ENCODE peak calls at places on chromosome 16, in nine cellular contexts. One of them, this sample, is unnamed.

GRCh38 chr16:68360971-68361370 is 50.2 kb downstream of the PRMT7 start:
- DNase-seq in HFFc6: no peak
- DNase-seq in heart left ventricle: no peak
- DNase-seq in Panc1: no peak
- DNase-seq in activated CD8-positive, alpha-beta T cell treated with anti-CD3 and anti-CD28 coated beads for 36 hours: no peak
- DNase-seq in lower leg skin: no peak
- DNase-seq in coronary artery: no peak
- DNase-seq in prostate gland: no peak
- DNase-seq in epithelial cell of esophagus: no peak
- DNase-seq in this sample: no peak

GRCh38 chr16:71859751-71860521 is 14.2 kb downstream of the ATXN1L start:
- DNase-seq in prostate gland: no peak
- DNase-seq in epithelial cell of esophagus: no peak
- DNase-seq in activated CD8-positive, alpha-beta T cell treated with anti-CD3 and anti-CD28 coated beads for 36 hours: no peak
- DNase-seq in heart left ventricle: no peak
- DNase-seq in HFFc6: no peak
- DNase-seq in Panc1: no peak
- DNase-seq in lower leg skin: no peak
- DNase-seq in coronary artery: no peak
- DNase-seq in this sample: no peak

GRCh38 chr16:54289242-54290051 is 2.9 kb upstream of the IRX3 start:
- DNase-seq in heart left ventricle: no peak
- DNase-seq in lower leg skin: no peak
- DNase-seq in HFFc6: no peak
- DNase-seq in coronary artery: no peak
- DNase-seq in Panc1: no peak
- DNase-seq in prostate gland: no peak
- DNase-seq in activated CD8-positive, alpha-beta T cell treated with anti-CD3 and anti-CD28 coated beads for 36 hours: no peak
- DNase-seq in epithelial cell of esophagus: no peak
- DNase-seq in this sample: no peak

GRCh38 chr16:35734728-35735402 is 2275.5 kb downstream of the TP53TG3F start:
- DNase-seq in activated CD8-positive, alpha-beta T cell treated with anti-CD3 and anti-CD28 coated beads for 36 hours: no peak
- DNase-seq in HFFc6: no peak
- DNase-seq in epithelial cell of esophagus: no peak
- DNase-seq in coronary artery: peak
- DNase-seq in Panc1: no peak
- DNase-seq in heart left ventricle: no peak
- DNase-seq in prostate gland: no peak
- DNase-seq in lower leg skin: peak
- DNase-seq in this sample: no peak

GRCh38 chr16:88497561-88498420 is 44.7 kb downstream of the ZFPM1 start:
- DNase-seq in heart left ventricle: no peak
- DNase-seq in coronary artery: no peak
- DNase-seq in lower leg skin: no peak
- DNase-seq in activated CD8-positive, alpha-beta T cell treated with anti-CD3 and anti-CD28 coated beads for 36 hours: no peak
- DNase-seq in epithelial cell of esophagus: no peak
- DNase-seq in Panc1: no peak
- DNase-seq in HFFc6: no peak
- DNase-seq in prostate gland: no peak
- DNase-seq in this sample: no peak

GRCh38 chr16:59341368-59341767 is 607.3 kb upstream of the GOT2 start:
- DNase-seq in coronary artery: no peak
- DNase-seq in lower leg skin: no peak
- DNase-seq in heart left ventricle: no peak
- DNase-seq in prostate gland: no peak
- DNase-seq in activated CD8-positive, alpha-beta T cell treated with anti-CD3 and anti-CD28 coated beads for 36 hours: no peak
- DNase-seq in epithelial cell of esophagus: no peak
- DNase-seq in HFFc6: no peak
- DNase-seq in Panc1: no peak
- DNase-seq in this sample: no peak

GRCh38 chr16:15576960-15577958 is 65.7 kb downstream of the MARF1 start:
- DNase-seq in epithelial cell of esophagus: no peak
- DNase-seq in activated CD8-positive, alpha-beta T cell treated with anti-CD3 and anti-CD28 coated beads for 36 hours: no peak
- DNase-seq in Panc1: no peak
- DNase-seq in heart left ventricle: no peak
- DNase-seq in prostate gland: peak
- DNase-seq in lower leg skin: no peak
- DNase-seq in HFFc6: no peak
- DNase-seq in coronary artery: no peak
- DNase-seq in this sample: peak

GRCh38 chr16:49598386-49599170 is 225.0 kb downstream of the C16orf78 start:
- DNase-seq in lower leg skin: peak
- DNase-seq in activated CD8-positive, alpha-beta T cell treated with anti-CD3 and anti-CD28 coated beads for 36 hours: no peak
- DNase-seq in heart left ventricle: no peak
- DNase-seq in coronary artery: peak
- DNase-seq in Panc1: no peak
- DNase-seq in prostate gland: no peak
- DNase-seq in HFFc6: no peak
- DNase-seq in epithelial cell of esophagus: no peak
- DNase-seq in this sample: no peak

GRCh38 chr16:1524366-1524765 is 9.1 kb upstream of the TMEM204 start:
- DNase-seq in lower leg skin: no peak
- DNase-seq in epithelial cell of esophagus: no peak
- DNase-seq in prostate gland: no peak
- DNase-seq in activated CD8-positive, alpha-beta T cell treated with anti-CD3 and anti-CD28 coated beads for 36 hours: no peak
- DNase-seq in heart left ventricle: no peak
- DNase-seq in coronary artery: no peak
- DNase-seq in Panc1: no peak
- DNase-seq in HFFc6: no peak
- DNase-seq in this sample: no peak

GRCh38 chr16:56691885-56692284 is 9.6 kb downstream of the MT1X start:
- DNase-seq in coronary artery: no peak
- DNase-seq in activated CD8-positive, alpha-beta T cell treated with anti-CD3 and anti-CD28 coated beads for 36 hours: no peak
- DNase-seq in prostate gland: peak
- DNase-seq in lower leg skin: no peak
- DNase-seq in HFFc6: peak
- DNase-seq in Panc1: no peak
- DNase-seq in heart left ventricle: no peak
- DNase-seq in epithelial cell of esophagus: peak
- DNase-seq in this sample: peak

GRCh38 chr16:87707714-87708113 is 58.1 kb downstream of the KLHDC4 start:
- DNase-seq in HFFc6: no peak
- DNase-seq in epithelial cell of esophagus: no peak
- DNase-seq in coronary artery: no peak
- DNase-seq in heart left ventricle: no peak
- DNase-seq in lower leg skin: no peak
- DNase-seq in prostate gland: no peak
- DNase-seq in Panc1: no peak
- DNase-seq in activated CD8-positive, alpha-beta T cell treated with anti-CD3 and anti-CD28 coated beads for 36 hours: no peak
- DNase-seq in this sample: no peak

GRCh38 chr16:1781758-1782407 is 488 bp downstream of the SPSB3 start:
- DNase-seq in epithelial cell of esophagus: peak
- DNase-seq in activated CD8-positive, alpha-beta T cell treated with anti-CD3 and anti-CD28 coated beads for 36 hours: peak
- DNase-seq in prostate gland: no peak
- DNase-seq in coronary artery: no peak
- DNase-seq in HFFc6: no peak
- DNase-seq in Panc1: no peak
- DNase-seq in lower leg skin: no peak
- DNase-seq in heart left ventricle: peak
- DNase-seq in this sample: no peak

GRCh38 chr16:54540525-54541180 is 254.1 kb upstream of the IRX3 start:
- DNase-seq in Panc1: no peak
- DNase-seq in HFFc6: no peak
- DNase-seq in lower leg skin: no peak
- DNase-seq in coronary artery: no peak
- DNase-seq in activated CD8-positive, alpha-beta T cell treated with anti-CD3 and anti-CD28 coated beads for 36 hours: no peak
- DNase-seq in prostate gland: peak
- DNase-seq in epithelial cell of esophagus: no peak
- DNase-seq in heart left ventricle: no peak
- DNase-seq in this sample: no peak

GRCh38 chr16:28098171-28098958 is 34.9 kb upstream of the GSG1L start:
- DNase-seq in prostate gland: no peak
- DNase-seq in activated CD8-positive, alpha-beta T cell treated with anti-CD3 and anti-CD28 coated beads for 36 hours: no peak
- DNase-seq in Panc1: no peak
- DNase-seq in epithelial cell of esophagus: no peak
- DNase-seq in HFFc6: no peak
- DNase-seq in heart left ventricle: no peak
- DNase-seq in lower leg skin: peak
- DNase-seq in coronary artery: no peak
- DNase-seq in this sample: no peak

GRCh38 chr16:49859139-49859947 is 3.4 kb upstream of the ZNF423 start:
- DNase-seq in lower leg skin: peak
- DNase-seq in prostate gland: no peak
- DNase-seq in Panc1: no peak
- DNase-seq in coronary artery: peak
- DNase-seq in activated CD8-positive, alpha-beta T cell treated with anti-CD3 and anti-CD28 coated beads for 36 hours: peak
- DNase-seq in epithelial cell of esophagus: no peak
- DNase-seq in heart left ventricle: peak
- DNase-seq in HFFc6: no peak
- DNase-seq in this sample: no peak

GRCh38 chr16:5928476-5929055 is 831.0 kb upstream of the EEF2KMT start:
- DNase-seq in epithelial cell of esophagus: no peak
- DNase-seq in HFFc6: no peak
- DNase-seq in lower leg skin: no peak
- DNase-seq in coronary artery: no peak
- DNase-seq in heart left ventricle: no peak
- DNase-seq in activated CD8-positive, alpha-beta T cell treated with anti-CD3 and anti-CD28 coated beads for 36 hours: no peak
- DNase-seq in prostate gland: no peak
- DNase-seq in Panc1: no peak
- DNase-seq in this sample: no peak

GRCh38 chr16:2752850-2753522 is 548 bp downstream of the SRRM2 start:
- DNase-seq in Panc1: no peak
- DNase-seq in prostate gland: peak
- DNase-seq in heart left ventricle: peak
- DNase-seq in activated CD8-positive, alpha-beta T cell treated with anti-CD3 and anti-CD28 coated beads for 36 hours: peak
- DNase-seq in epithelial cell of esophagus: peak
- DNase-seq in coronary artery: peak
- DNase-seq in lower leg skin: peak
- DNase-seq in HFFc6: peak
- DNase-seq in this sample: peak

GRCh38 chr16:32116080-32116479 is 137.0 kb upstream of the TP53TG3D start:
- DNase-seq in Panc1: no peak
- DNase-seq in HFFc6: no peak
- DNase-seq in prostate gland: no peak
- DNase-seq in epithelial cell of esophagus: no peak
- DNase-seq in coronary artery: no peak
- DNase-seq in activated CD8-positive, alpha-beta T cell treated with anti-CD3 and anti-CD28 coated beads for 36 hours: peak
- DNase-seq in lower leg skin: no peak
- DNase-seq in heart left ventricle: no peak
- DNase-seq in this sample: no peak

DNA sequence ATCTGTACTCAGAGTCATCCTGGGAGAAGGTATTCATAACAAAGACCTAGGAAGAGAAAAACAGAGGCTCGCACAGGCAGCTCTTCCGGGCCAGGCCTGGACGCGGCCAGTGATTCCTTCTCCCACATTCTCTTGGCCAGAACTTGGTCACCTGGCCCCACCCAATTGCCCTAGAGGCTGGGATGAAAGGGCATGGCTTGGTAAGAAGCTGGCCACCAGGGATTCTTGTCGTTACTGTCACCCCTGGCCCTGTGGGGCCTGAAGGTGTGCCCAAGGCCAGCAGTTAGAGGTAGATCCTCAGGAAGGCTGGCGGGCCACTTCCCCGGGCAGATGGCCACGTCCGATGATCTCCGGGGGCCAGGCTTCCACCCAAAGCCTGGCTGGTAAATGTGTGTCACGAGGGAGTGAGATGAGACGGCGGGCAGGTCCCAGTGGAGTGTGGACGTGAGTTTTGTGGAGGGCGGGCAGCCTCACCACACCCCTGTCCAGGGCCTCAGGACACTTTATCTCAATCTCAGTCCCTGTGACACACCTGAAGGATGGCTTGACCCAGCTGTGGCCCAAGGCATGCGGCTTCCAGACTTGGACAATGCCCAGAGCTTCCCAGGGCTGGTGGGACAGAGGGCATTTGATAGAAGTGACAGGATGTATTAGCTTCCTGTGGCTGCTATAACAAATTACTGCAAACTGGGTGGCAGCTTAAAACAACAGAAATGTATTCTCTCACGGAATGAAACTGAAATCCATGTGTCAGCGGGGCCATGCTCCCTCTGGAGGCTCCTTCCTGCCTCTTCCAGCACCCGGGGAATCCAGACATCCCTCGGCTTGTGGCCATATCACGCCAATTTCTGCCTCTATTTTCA is 66.3 kb upstream of the GSE1 start:
- DNase-seq in prostate gland: no peak
- DNase-seq in lower leg skin: no peak
- DNase-seq in Panc1: no peak
- DNase-seq in epithelial cell of esophagus: peak
- DNase-seq in coronary artery: no peak
- DNase-seq in heart left ventricle: no peak
- DNase-seq in HFFc6: no peak
- DNase-seq in activated CD8-positive, alpha-beta T cell treated with anti-CD3 and anti-CD28 coated beads for 36 hours: no peak
- DNase-seq in this sample: no peak
- TF ChIP-seq CTCF in prostate gland: no peak
- TF ChIP-seq CTCF in lower leg skin: no peak
- TF ChIP-seq CTCF in Panc1: no peak
- TF ChIP-seq CTCF in epithelial cell of esophagus: peak
- TF ChIP-seq CTCF in coronary artery: no peak
- TF ChIP-seq CTCF in heart left ventricle: peak
- TF ChIP-seq CTCF in HFFc6: no peak
- TF ChIP-seq CTCF in activated CD8-positive, alpha-beta T cell treated with anti-CD3 and anti-CD28 coated beads for 36 hours: no peak
- TF ChIP-seq CTCF in this sample: no peak

DNA sequence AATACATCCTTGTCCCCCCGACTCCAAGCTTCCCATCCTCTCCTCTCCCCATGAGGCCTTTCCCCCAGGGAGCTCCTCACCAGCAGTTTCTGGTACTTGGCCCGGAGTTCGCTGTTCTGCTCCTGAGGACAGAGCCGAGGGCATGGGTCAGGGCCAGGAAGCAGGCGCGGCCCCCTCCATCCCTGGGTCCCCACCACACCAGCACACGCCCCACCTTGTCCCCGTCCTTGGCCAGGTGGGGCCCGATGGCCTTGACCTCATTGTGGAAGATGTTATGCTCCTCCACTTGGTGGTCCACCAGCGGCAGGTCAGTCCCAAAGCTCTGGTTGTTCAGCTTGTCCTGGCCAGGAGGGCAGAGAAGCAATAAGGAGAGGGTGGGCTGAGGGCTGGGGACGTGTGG is 36.2 kb downstream of the PPL start:
- DNase-seq in Panc1: no peak
- DNase-seq in heart left ventricle: no peak
- DNase-seq in HFFc6: no peak
- DNase-seq in activated CD8-positive, alpha-beta T cell treated with anti-CD3 and anti-CD28 coated beads for 36 hours: no peak
- DNase-seq in lower leg skin: no peak
- DNase-seq in epithelial cell of esophagus: no peak
- DNase-seq in prostate gland: no peak
- DNase-seq in coronary artery: no peak
- DNase-seq in this sample: no peak
- TF ChIP-seq CTCF in Panc1: no peak
- TF ChIP-seq CTCF in heart left ventricle: no peak
- TF ChIP-seq CTCF in HFFc6: no peak
- TF ChIP-seq CTCF in activated CD8-positive, alpha-beta T cell treated with anti-CD3 and anti-CD28 coated beads for 36 hours: no peak
- TF ChIP-seq CTCF in lower leg skin: no peak
- TF ChIP-seq CTCF in epithelial cell of esophagus: no peak
- TF ChIP-seq CTCF in prostate gland: no peak
- TF ChIP-seq CTCF in coronary artery: no peak
- TF ChIP-seq CTCF in this sample: no peak

GRCh38 chr16:30722443-30722842 is 23.5 kb downstream of the SRCAP start:
- DNase-seq in lower leg skin: no peak
- DNase-seq in coronary artery: no peak
- DNase-seq in HFFc6: no peak
- DNase-seq in epithelial cell of esophagus: no peak
- DNase-seq in activated CD8-positive, alpha-beta T cell treated with anti-CD3 and anti-CD28 coated beads for 36 hours: no peak
- DNase-seq in prostate gland: no peak
- DNase-seq in Panc1: no peak
- DNase-seq in heart left ventricle: no peak
- DNase-seq in this sample: no peak
- TF ChIP-seq CTCF in lower leg skin: no peak
- TF ChIP-seq CTCF in coronary artery: no peak
- TF ChIP-seq CTCF in HFFc6: peak
- TF ChIP-seq CTCF in epithelial cell of esophagus: peak
- TF ChIP-seq CTCF in activated CD8-positive, alpha-beta T cell treated with anti-CD3 and anti-CD28 coated beads for 36 hours: no peak
- TF ChIP-seq CTCF in prostate gland: peak
- TF ChIP-seq CTCF in Panc1: no peak
- TF ChIP-seq CTCF in heart left ventricle: no peak
- TF ChIP-seq CTCF in this sample: no peak

GRCh38 chr16:14489460-14489859 is 140.6 kb downstream of the PARN start:
- DNase-seq in HFFc6: no peak
- DNase-seq in Panc1: no peak
- DNase-seq in heart left ventricle: no peak
- DNase-seq in lower leg skin: no peak
- DNase-seq in activated CD8-positive, alpha-beta T cell treated with anti-CD3 and anti-CD28 coated beads for 36 hours: peak
- DNase-seq in epithelial cell of esophagus: no peak
- DNase-seq in prostate gland: no peak
- DNase-seq in coronary artery: no peak
- DNase-seq in this sample: no peak
- TF ChIP-seq CTCF in HFFc6: peak
- TF ChIP-seq CTCF in Panc1: no peak
- TF ChIP-seq CTCF in heart left ventricle: no peak
- TF ChIP-seq CTCF in lower leg skin: no peak
- TF ChIP-seq CTCF in activated CD8-positive, alpha-beta T cell treated with anti-CD3 and anti-CD28 coated beads for 36 hours: peak
- TF ChIP-seq CTCF in epithelial cell of esophagus: peak
- TF ChIP-seq CTCF in prostate gland: no peak
- TF ChIP-seq CTCF in coronary artery: no peak
- TF ChIP-seq CTCF in this sample: no peak

This sample was measured in MCF 10A.